ENCODE peak calls at places on chromosomes 7 and 10, in four cellular contexts. One of them, this sample, is unnamed.

GRCh38 chr7:155282671-155283070 is 15.0 kb upstream of the INSIG1 start:
- DNase-seq in K562: no peak
- DNase-seq in HepG2: no peak
- DNase-seq in H1: no peak
- DNase-seq in this sample: no peak

GRCh38 chr7:131110294-131111080 is 217.2 kb upstream of the MKLN1 start:
- DNase-seq in H1: peak
- DNase-seq in HepG2: no peak
- DNase-seq in K562: no peak
- DNase-seq in this sample: no peak

GRCh38 chr7:30963842-30964241 is at the start of gene GHRHR:
- DNase-seq in K562: no peak
- DNase-seq in H1: no peak
- DNase-seq in HepG2: no peak
- DNase-seq in this sample: no peak

GRCh38 chr7:123208793-123209192 is 9.0 kb upstream of the SLC13A1 start:
- DNase-seq in HepG2: peak
- DNase-seq in K562: no peak
- DNase-seq in H1: no peak
- DNase-seq in this sample: peak

GRCh38 chr10:86402283-86402931 is 35.8 kb upstream of the GRID1 start:
- DNase-seq in K562: no peak
- DNase-seq in H1: no peak
- DNase-seq in HepG2: peak
- DNase-seq in this sample: no peak

GRCh38 chr10:88800152-88801125 is 2.1 kb upstream of the LIPM start:
- DNase-seq in K562: no peak
- DNase-seq in HepG2: no peak
- DNase-seq in H1: no peak
- DNase-seq in this sample: no peak

GRCh38 chr7:15954671-15955354 is 268.3 kb upstream of the MEOX2 start:
- DNase-seq in HepG2: no peak
- DNase-seq in H1: no peak
- DNase-seq in K562: no peak
- DNase-seq in this sample: no peak

GRCh38 chr10:63267414-63268138 is 134.4 kb downstream of the NRBF2 start:
- DNase-seq in HepG2: peak
- DNase-seq in H1: no peak
- DNase-seq in K562: peak
- DNase-seq in this sample: no peak

GRCh38 chr7:7573701-7574100 is 7.0 kb downstream of the MIOS start:
- DNase-seq in H1: no peak
- DNase-seq in HepG2: no peak
- DNase-seq in K562: no peak
- DNase-seq in this sample: no peak

GRCh38 chr7:73560035-73560835 is 2.7 kb upstream of the BCL7B start:
- DNase-seq in HepG2: peak
- DNase-seq in K562: peak
- DNase-seq in H1: no peak
- DNase-seq in this sample: peak

GRCh38 chr7:108973075-108973474 is 403.4 kb downstream of the DNAJB9 start:
- DNase-seq in K562: no peak
- DNase-seq in HepG2: no peak
- DNase-seq in H1: no peak
- DNase-seq in this sample: peak

GRCh38 chr10:84140036-84140379 is 699 bp downstream of the GHITM start:
- DNase-seq in HepG2: peak
- DNase-seq in K562: no peak
- DNase-seq in H1: no peak
- DNase-seq in this sample: peak

GRCh38 chr7:42222891-42223290 is 14.1 kb downstream of the GLI3 start:
- DNase-seq in K562: no peak
- DNase-seq in H1: no peak
- DNase-seq in HepG2: no peak
- DNase-seq in this sample: no peak

GRCh38 chr10:22503315-22504090 is 158.2 kb downstream of the SPAG6 start:
- DNase-seq in H1: no peak
- DNase-seq in K562: peak
- DNase-seq in HepG2: no peak
- DNase-seq in this sample: no peak

GRCh38 chr10:3080608-3081007 is 13.3 kb downstream of the PFKP start:
- DNase-seq in HepG2: no peak
- DNase-seq in H1: no peak
- DNase-seq in K562: no peak
- DNase-seq in this sample: peak

GRCh38 chr10:53667063-53667462 is 894.5 kb upstream of the MBL2 start:
- DNase-seq in HepG2: no peak
- DNase-seq in K562: no peak
- DNase-seq in H1: no peak
- DNase-seq in this sample: no peak

GRCh38 chr10:58660577-58661255 is 148.0 kb downstream of the BICC1 start:
- DNase-seq in K562: no peak
- DNase-seq in H1: no peak
- DNase-seq in HepG2: no peak
- DNase-seq in this sample: no peak

GRCh38 chr10:79446451-79447020 is 1.1 kb upstream of the ZCCHC24 start:
- DNase-seq in HepG2: no peak
- DNase-seq in K562: peak
- DNase-seq in H1: peak
- DNase-seq in this sample: peak

GRCh38 chr10:34184901-34185386 is 630.2 kb downstream of the PARD3 start:
- DNase-seq in HepG2: peak
- DNase-seq in H1: no peak
- DNase-seq in K562: no peak
- DNase-seq in this sample: no peak

GRCh38 chr7:5689118-5689517 is 92.3 kb downstream of the RNF216 start:
- DNase-seq in K562: no peak
- DNase-seq in HepG2: no peak
- DNase-seq in H1: no peak
- DNase-seq in this sample: no peak

GRCh38 chr10:79009144-79009543 is 59.6 kb upstream of the ZMIZ1 start:
- DNase-seq in HepG2: no peak
- DNase-seq in H1: no peak
- DNase-seq in K562: no peak
- DNase-seq in this sample: no peak

GRCh38 chr10:17951868-17952371 is at the start of gene SLC39A12:
- DNase-seq in H1: no peak
- DNase-seq in K562: no peak
- DNase-seq in HepG2: no peak
- DNase-seq in this sample: no peak

GRCh38 chr7:135911091-135911490 is 66.1 kb downstream of the MTPN start:
- DNase-seq in H1: no peak
- DNase-seq in HepG2: no peak
- DNase-seq in K562: no peak
- DNase-seq in this sample: no peak

GRCh38 chr10:21315321-21316220 is 209.9 kb downstream of the SKIDA1 start:
- DNase-seq in H1: no peak
- DNase-seq in HepG2: peak
- DNase-seq in K562: no peak
- DNase-seq in this sample: peak

GRCh38 chr7:55369427-55369826 is 4.3 kb downstream of the LANCL2 start:
- DNase-seq in H1: no peak
- DNase-seq in K562: no peak
- DNase-seq in HepG2: no peak
- DNase-seq in this sample: no peak

GRCh38 chr7:711967-712600 is 14.4 kb upstream of the DNAAF5 start:
- DNase-seq in HepG2: no peak
- DNase-seq in K562: no peak
- DNase-seq in H1: no peak
- DNase-seq in this sample: peak

GRCh38 chr7:38107486-38107893 is 70.6 kb upstream of the STARD3NL start:
- DNase-seq in H1: peak
- DNase-seq in K562: peak
- DNase-seq in HepG2: peak
- DNase-seq in this sample: peak

GRCh38 chr10:100519321-100520051 is at the start of gene SEC31B:
- DNase-seq in HepG2: peak
- DNase-seq in H1: peak
- DNase-seq in K562: no peak
- DNase-seq in this sample: peak

GRCh38 chr10:100621360-100622205 is 85.8 kb downstream of the HIF1AN start:
- DNase-seq in H1: no peak
- DNase-seq in K562: no peak
- DNase-seq in HepG2: no peak
- DNase-seq in this sample: peak

GRCh38 chr10:10605551-10606081 is 412.1 kb upstream of the CELF2 start:
- DNase-seq in HepG2: no peak
- DNase-seq in K562: no peak
- DNase-seq in H1: no peak
- DNase-seq in this sample: no peak

GRCh38 chr7:2641406-2642393 is 9.9 kb downstream of the TTYH3 start:
- DNase-seq in K562: no peak
- DNase-seq in HepG2: peak
- DNase-seq in H1: peak
- DNase-seq in this sample: peak

GRCh38 chr10:84541289-84541637 is 212.9 kb downstream of the CCSER2 start:
- DNase-seq in HepG2: peak
- DNase-seq in H1: no peak
- DNase-seq in K562: peak
- DNase-seq in this sample: no peak

GRCh38 chr7:44448456-44448855 is 42.0 kb downstream of the NUDCD3 start:
- DNase-seq in K562: no peak
- DNase-seq in H1: no peak
- DNase-seq in HepG2: no peak
- DNase-seq in this sample: no peak
- H3K4me2 ChIP-seq in K562: no peak
- H3K4me2 ChIP-seq in H1: no peak
- H3K4me2 ChIP-seq in HepG2: no peak
- H3K4me2 ChIP-seq in this sample: peak

GRCh38 chr7:35565927-35566326 is 129.0 kb downstream of the HERPUD2 start:
- DNase-seq in HepG2: no peak
- DNase-seq in H1: no peak
- DNase-seq in K562: no peak
- DNase-seq in this sample: no peak

GRCh38 chr7:35571596-35572240 is 123.2 kb downstream of the HERPUD2 start:
- DNase-seq in H1: no peak
- DNase-seq in HepG2: no peak
- DNase-seq in K562: no peak
- DNase-seq in this sample: no peak

GRCh38 chr7:35576037-35576573 is 118.8 kb downstream of the HERPUD2 start:
- DNase-seq in H1: no peak
- DNase-seq in K562: no peak
- DNase-seq in HepG2: no peak
- DNase-seq in this sample: no peak

DNA sequence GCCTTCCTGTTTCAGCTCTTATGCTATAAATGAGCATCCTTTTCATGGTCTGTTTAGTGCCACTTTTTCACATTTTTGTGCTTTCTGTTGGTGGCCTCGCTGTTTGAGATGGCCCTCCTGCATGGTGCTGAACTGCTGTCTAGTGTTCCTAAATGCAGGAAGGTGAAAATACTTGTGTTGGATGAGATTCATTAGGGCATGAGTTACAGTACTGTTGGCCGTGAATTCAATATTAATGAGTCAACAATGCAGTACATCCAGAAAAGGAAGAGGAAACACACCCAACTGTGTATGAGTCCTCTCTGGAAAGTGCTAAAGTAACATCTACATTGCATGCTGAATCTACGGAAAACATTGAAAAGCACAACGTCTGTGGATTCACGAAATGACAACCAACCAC is 124.0 kb downstream of the HERPUD2 start:
- DNase-seq in K562: no peak
- DNase-seq in H1: no peak
- DNase-seq in HepG2: no peak
- DNase-seq in this sample: no peak
- TF ChIP-seq TAF1 in K562: no peak
- TF ChIP-seq TAF1 in H1: no peak
- TF ChIP-seq TAF1 in HepG2: no peak
- TF ChIP-seq TAF1 in this sample: no peak

GRCh38 chr10:69571618-69572158 is 1.5 kb downstream of the NEUROG3 start:
- DNase-seq in H1: peak
- DNase-seq in K562: no peak
- DNase-seq in HepG2: no peak
- DNase-seq in this sample: peak
- H3K9ac ChIP-seq in H1: no peak
- H3K9ac ChIP-seq in K562: no peak
- H3K9ac ChIP-seq in HepG2: no peak
- H3K9ac ChIP-seq in this sample: no peak

DNA sequence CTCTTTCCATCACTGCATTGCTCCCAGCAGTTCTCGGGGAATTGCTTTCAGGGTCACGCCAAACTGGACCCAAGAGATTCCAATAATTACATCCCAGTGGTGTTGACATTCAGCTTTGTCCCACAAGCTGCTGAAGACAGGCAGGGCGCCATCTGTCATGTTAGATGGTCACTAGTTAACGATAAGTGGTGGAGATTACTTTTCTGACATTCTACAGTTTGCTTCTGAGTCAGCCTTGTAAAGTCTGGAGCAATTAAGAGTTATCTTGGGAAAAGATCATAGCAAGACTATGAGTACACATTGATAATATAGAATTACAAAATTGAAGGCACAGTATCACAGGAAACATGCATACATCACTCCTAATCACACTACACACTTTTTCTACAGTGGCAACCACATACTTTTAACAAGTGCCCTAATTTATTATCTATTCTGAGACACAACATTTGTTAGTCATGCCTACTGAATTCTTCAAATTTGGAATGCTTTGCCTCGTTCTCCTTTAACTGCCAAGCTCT is 41.9 kb downstream of the SEMA3C start:
- DNase-seq in HepG2: no peak
- DNase-seq in H1: no peak
- DNase-seq in K562: no peak
- DNase-seq in this sample: peak
- H3K4me2 ChIP-seq in HepG2: no peak
- H3K4me2 ChIP-seq in H1: no peak
- H3K4me2 ChIP-seq in K562: no peak
- H3K4me2 ChIP-seq in this sample: peak

DNA sequence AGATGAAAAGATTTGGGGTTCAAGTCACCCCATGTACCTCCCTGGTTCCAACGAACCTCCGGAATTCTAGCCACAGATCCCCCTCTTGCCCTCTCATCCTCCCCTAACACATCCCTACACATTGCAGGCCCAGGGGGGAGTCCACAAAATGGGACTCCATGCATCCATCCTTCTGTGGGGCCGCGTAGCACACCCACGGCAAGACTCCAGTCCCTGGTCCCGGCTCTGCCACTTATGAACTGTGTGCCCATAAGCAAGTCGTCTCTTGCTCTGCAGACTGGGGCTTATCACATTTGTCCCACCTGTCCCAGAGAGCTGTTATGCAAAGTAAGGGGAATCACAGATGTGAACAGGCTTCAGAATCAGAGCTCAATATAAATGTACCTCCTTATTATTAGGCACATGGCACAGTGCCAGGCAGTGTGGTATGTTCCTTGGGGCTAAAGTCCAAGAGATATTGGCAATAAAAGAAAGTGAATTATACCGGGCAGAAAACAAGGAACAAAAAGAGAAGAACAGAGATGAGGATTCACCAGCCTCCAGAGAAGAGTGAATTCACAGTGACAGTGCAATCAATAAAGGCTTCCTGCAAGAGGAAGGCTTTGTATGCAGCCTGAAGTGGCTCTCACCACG is 73.9 kb downstream of the KCNMA1 start:
- DNase-seq in K562: no peak
- DNase-seq in H1: no peak
- DNase-seq in HepG2: no peak
- DNase-seq in this sample: no peak
- TF ChIP-seq TAF1 in K562: no peak
- TF ChIP-seq TAF1 in H1: no peak
- TF ChIP-seq TAF1 in HepG2: no peak
- TF ChIP-seq TAF1 in this sample: no peak

GRCh38 chr10:123459371-123460224 is 206.6 kb upstream of the GPR26 start:
- DNase-seq in H1: peak
- DNase-seq in HepG2: no peak
- DNase-seq in K562: no peak
- DNase-seq in this sample: no peak
- H3K9ac ChIP-seq in H1: no peak
- H3K9ac ChIP-seq in HepG2: no peak
- H3K9ac ChIP-seq in K562: no peak
- H3K9ac ChIP-seq in this sample: no peak